ENCODE peak calls at places on chromosome 14, in four cellular contexts. Y is WTC11, V is GM12878, W is HepG2. C is an unnamed sample.

GRCh38 chr14:65134651-65135579 is 32.6 kb upstream of the MAX start:
- DNase-seq in W (no peak), V (no peak), Y (no peak), C (no peak)

GRCh38 chr14:68507544-68508081 is 285.3 kb downstream of the ZFP36L1 start:
- DNase-seq in W (no peak), Y (no peak), V (no peak), C (no peak)

GRCh38 chr14:69987416-69988144 is 108.4 kb downstream of the SMOC1 start:
- DNase-seq in V (no peak), Y (peak), W (no peak), C (no peak)

GRCh38 chr14:105499256-105500035 is 8.4 kb downstream of the TEDC1 start:
- DNase-seq in W (peak), V (no peak), Y (no peak), C (no peak)

GRCh38 chr14:44945264-44945663 is 16.5 kb downstream of the KLHL28 start:
- DNase-seq in W (no peak), Y (no peak), V (no peak), C (no peak)

GRCh38 chr14:22232486-22232885 is 356.5 kb downstream of the DAD1 start:
- DNase-seq in V (no peak), W (no peak), Y (peak), C (no peak)

GRCh38 chr14:80919622-80920021 is 21.9 kb downstream of the CEP128 start:
- DNase-seq in V (no peak), W (no peak), Y (no peak), C (no peak)

GRCh38 chr14:69358233-69358963 is 39.7 kb downstream of the ERH start:
- DNase-seq in Y (no peak), V (no peak), W (no peak), C (no peak)

GRCh38 chr14:34021096-34021495 is 70.2 kb upstream of the EGLN3 start:
- DNase-seq in Y (no peak), V (no peak), W (no peak), C (no peak)

GRCh38 chr14:101131451-101131916 is 228.0 kb upstream of the RTL1 start:
- DNase-seq in V (no peak), Y (no peak), W (no peak), C (no peak)

GRCh38 chr14:92625213-92625612 is 111.6 kb downstream of the RIN3 start:
- DNase-seq in W (no peak), V (no peak), Y (no peak), C (no peak)

GRCh38 chr14:53209370-53209769 is 56.2 kb upstream of the DDHD1 start:
- DNase-seq in W (no peak), V (no peak), Y (no peak), C (no peak)

GRCh38 chr14:73774671-73775070 is 60.5 kb upstream of the PNMA1 start:
- DNase-seq in Y (no peak), V (no peak), W (no peak), C (no peak)

GRCh38 chr14:89041245-89041585 is 216.8 kb downstream of the TTC8 start:
- DNase-seq in Y (no peak), V (no peak), W (peak), C (no peak)

GRCh38 chr14:68665116-68665515 is 127.8 kb downstream of the ZFP36L1 start:
- DNase-seq in W (no peak), Y (no peak), V (no peak), C (no peak)

GRCh38 chr14:52338282-52338681 is 24.2 kb downstream of the PTGER2 start:
- DNase-seq in V (no peak), W (peak), Y (no peak), C (no peak)

GRCh38 chr14:43647302-43647701 is 859.8 kb downstream of the FSCB start:
- DNase-seq in W (peak), Y (peak), V (no peak), C (no peak)

GRCh38 chr14:43649508-43649907 is 857.6 kb downstream of the FSCB start:
- DNase-seq in Y (no peak), W (no peak), V (no peak), C (no peak)

GRCh38 chr14:43651185-43651787 is 855.8 kb downstream of the FSCB start:
- DNase-seq in V (no peak), Y (no peak), W (peak), C (no peak)

GRCh38 chr14:43651896-43652295 is 855.2 kb downstream of the FSCB start:
- DNase-seq in Y (no peak), W (no peak), V (no peak), C (no peak)
- TF ChIP-seq CBFB in Y (no peak), W (no peak), V (no peak), C (no peak)

DNA sequence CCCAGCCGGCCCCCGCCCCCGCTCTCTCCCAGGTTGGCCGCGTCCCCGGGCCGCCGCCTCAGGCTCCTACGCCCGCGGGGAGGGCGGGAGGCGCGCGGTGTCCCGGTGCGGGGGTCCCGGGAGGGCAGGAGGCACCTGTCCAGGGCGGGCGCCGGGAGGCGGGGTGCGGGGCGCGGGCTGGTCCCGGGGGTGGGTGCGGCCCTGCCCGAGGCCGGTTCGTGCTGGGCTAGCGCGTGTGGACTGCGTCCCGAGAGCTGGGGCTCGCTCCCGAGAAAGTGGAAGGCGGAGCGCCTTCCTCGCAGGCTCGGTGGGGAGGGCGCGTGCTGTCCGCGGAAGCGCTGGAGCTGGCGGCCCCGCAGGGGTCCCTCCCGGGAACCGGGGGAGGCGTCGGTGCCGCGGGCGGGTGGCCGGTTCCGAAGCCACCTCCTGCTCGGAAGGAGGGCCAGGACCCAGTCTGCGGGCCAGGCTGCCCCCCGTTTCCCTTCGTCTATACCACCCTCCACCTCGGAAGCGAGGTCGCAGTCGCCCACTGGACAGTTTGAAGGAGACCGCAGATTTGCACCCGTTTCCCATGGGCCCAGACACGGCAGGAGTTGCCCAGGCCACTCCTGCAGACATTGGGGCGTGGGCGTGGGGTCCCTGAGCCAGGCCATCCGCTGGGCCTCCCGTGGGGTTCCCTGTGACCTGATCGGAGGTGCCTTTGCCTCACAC is 636 bp downstream of the ZFYVE21 start:
- DNase-seq in V (no peak), Y (no peak), W (no peak), C (peak)
- TF ChIP-seq ESRRA in V (no peak), Y (no peak), W (no peak), C (no peak)

DNA sequence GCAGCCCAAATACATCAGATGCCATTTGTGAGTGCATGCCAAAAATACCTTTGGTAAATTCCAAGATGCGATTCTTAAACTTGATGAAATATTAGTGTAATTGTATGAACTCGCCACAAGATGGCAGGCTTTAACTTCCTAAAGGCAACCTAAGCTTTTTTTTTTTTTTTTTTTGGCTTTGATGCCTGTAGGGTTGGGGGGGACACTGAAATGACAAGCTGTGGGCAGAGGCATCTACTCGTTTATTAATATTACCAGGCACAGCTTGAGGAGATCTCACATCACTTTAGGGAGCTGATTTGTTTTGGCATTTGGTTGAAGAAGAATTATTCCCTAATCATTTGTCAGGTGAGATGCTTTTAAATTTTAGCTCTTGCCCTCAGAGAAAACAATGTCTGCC is 126.7 kb upstream of the CCDC196 start:
- DNase-seq in W (peak), Y (no peak), V (peak), C (peak)
- TF ChIP-seq CBFB in W (no peak), Y (no peak), V (no peak), C (no peak)

DNA sequence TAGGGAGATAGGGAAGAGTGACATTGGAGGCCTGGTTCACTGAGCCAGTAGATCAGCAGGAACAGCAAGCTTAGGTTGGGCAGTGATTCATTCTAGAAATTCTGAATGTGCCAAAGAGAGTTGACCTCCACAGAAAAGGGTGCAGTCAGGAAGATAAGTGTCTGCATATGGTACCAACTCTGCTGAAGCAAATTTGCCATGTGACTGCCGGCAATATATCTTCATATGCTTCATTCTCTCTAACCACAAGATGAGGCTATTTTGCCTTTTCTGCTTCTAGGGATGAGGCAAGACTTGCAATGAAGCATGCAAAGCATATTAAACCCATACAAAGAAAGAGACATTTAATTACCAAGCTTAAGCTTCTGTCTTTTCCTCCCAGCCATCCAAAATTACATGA is 13.6 kb downstream of the CCDC198 start:
- DNase-seq in V (no peak), W (no peak), Y (no peak), C (no peak)
- TF ChIP-seq ESRRA in V (no peak), W (no peak), Y (no peak), C (no peak)

GRCh38 chr14:50985124-50985815 is 41.0 kb upstream of the PYGL start:
- DNase-seq in Y (no peak), W (no peak), V (no peak), C (no peak)
- TF ChIP-seq CBFB in Y (no peak), W (no peak), V (no peak), C (no peak)

C was measured in K562.